ENCODE peak calls at places on chromosomes 16 and 17, in ten cellular contexts. One of them, this sample, is unnamed.
A peak's percentile ranks its signal among the peaks of the same experiment; 100 is the strongest.

GRCh38 chr16:14303182-14303618 is 232.1 kb downstream of the MRTFB start:
- DNase-seq in RPMI7951: no peak
- DNase-seq in GM23248: peak; percentile 60
- DNase-seq in mammary epithelial cell: peak; percentile 26
- DNase-seq in endothelial cell: no peak
- DNase-seq in HFFc6: no peak
- DNase-seq in T47D: peak; percentile 41
- DNase-seq in activated CD8-positive, alpha-beta memory T cell treated with anti-CD3 and anti-CD28 coated beads, Interleukin-2, amount 10 ng/mL, durations not matched to agents 7 days and 5 days: no peak
- DNase-seq in stimulated activated CD8-positive, alpha-beta memory T cell treated with anti-CD3 and anti-CD28 coated beads, Interleukin-4, amount 100 ng/mL, for 1 hour: no peak
- DNase-seq in IMR-90: peak; percentile 36
- DNase-seq in this sample: no peak

GRCh38 chr17:3892095-3892998 is 506 bp downstream of the CAMKK1 start:
- DNase-seq in stimulated activated CD8-positive, alpha-beta memory T cell treated with anti-CD3 and anti-CD28 coated beads, Interleukin-4, amount 100 ng/mL, for 1 hour: peak; percentile 48
- DNase-seq in RPMI7951: peak; percentile 74
- DNase-seq in endothelial cell: peak; percentile 58
- DNase-seq in GM23248: peak; percentile 86
- DNase-seq in HFFc6: peak; percentile 75
- DNase-seq in activated CD8-positive, alpha-beta memory T cell treated with anti-CD3 and anti-CD28 coated beads, Interleukin-2, amount 10 ng/mL, durations not matched to agents 7 days and 5 days: peak; percentile 81
- DNase-seq in T47D: peak; percentile 80
- DNase-seq in mammary epithelial cell: no peak
- DNase-seq in IMR-90: peak; percentile 66
- DNase-seq in this sample: peak; percentile 22

GRCh38 chr17:47837401-47838039 is 3.6 kb downstream of the SCRN2 start:
- DNase-seq in T47D: no peak
- DNase-seq in activated CD8-positive, alpha-beta memory T cell treated with anti-CD3 and anti-CD28 coated beads, Interleukin-2, amount 10 ng/mL, durations not matched to agents 7 days and 5 days: no peak
- DNase-seq in stimulated activated CD8-positive, alpha-beta memory T cell treated with anti-CD3 and anti-CD28 coated beads, Interleukin-4, amount 100 ng/mL, for 1 hour: no peak
- DNase-seq in IMR-90: peak; percentile 10
- DNase-seq in HFFc6: no peak
- DNase-seq in endothelial cell: no peak
- DNase-seq in GM23248: peak; percentile 35
- DNase-seq in RPMI7951: peak; percentile 70
- DNase-seq in mammary epithelial cell: peak; percentile 36
- DNase-seq in this sample: no peak

GRCh38 chr16:88337021-88337420 is 45.7 kb upstream of the ZNF469 start:
- DNase-seq in RPMI7951: peak; percentile 85
- DNase-seq in HFFc6: no peak
- DNase-seq in T47D: no peak
- DNase-seq in activated CD8-positive, alpha-beta memory T cell treated with anti-CD3 and anti-CD28 coated beads, Interleukin-2, amount 10 ng/mL, durations not matched to agents 7 days and 5 days: no peak
- DNase-seq in IMR-90: peak; percentile 10
- DNase-seq in stimulated activated CD8-positive, alpha-beta memory T cell treated with anti-CD3 and anti-CD28 coated beads, Interleukin-4, amount 100 ng/mL, for 1 hour: no peak
- DNase-seq in endothelial cell: no peak
- DNase-seq in GM23248: no peak
- DNase-seq in mammary epithelial cell: no peak
- DNase-seq in this sample: no peak

GRCh38 chr17:14744716-14745115 is 443.8 kb downstream of the HS3ST3B1 start:
- DNase-seq in stimulated activated CD8-positive, alpha-beta memory T cell treated with anti-CD3 and anti-CD28 coated beads, Interleukin-4, amount 100 ng/mL, for 1 hour: no peak
- DNase-seq in GM23248: peak; percentile 75
- DNase-seq in activated CD8-positive, alpha-beta memory T cell treated with anti-CD3 and anti-CD28 coated beads, Interleukin-2, amount 10 ng/mL, durations not matched to agents 7 days and 5 days: no peak
- DNase-seq in IMR-90: peak; percentile 40
- DNase-seq in T47D: no peak
- DNase-seq in mammary epithelial cell: no peak
- DNase-seq in endothelial cell: no peak
- DNase-seq in RPMI7951: peak; percentile 23
- DNase-seq in HFFc6: peak; percentile 35
- DNase-seq in this sample: no peak

GRCh38 chr17:79372470-79373238 is 238.2 kb downstream of the RBFOX3 start:
- DNase-seq in stimulated activated CD8-positive, alpha-beta memory T cell treated with anti-CD3 and anti-CD28 coated beads, Interleukin-4, amount 100 ng/mL, for 1 hour: no peak
- DNase-seq in GM23248: no peak
- DNase-seq in endothelial cell: no peak
- DNase-seq in mammary epithelial cell: no peak
- DNase-seq in RPMI7951: no peak
- DNase-seq in IMR-90: no peak
- DNase-seq in activated CD8-positive, alpha-beta memory T cell treated with anti-CD3 and anti-CD28 coated beads, Interleukin-2, amount 10 ng/mL, durations not matched to agents 7 days and 5 days: no peak
- DNase-seq in T47D: no peak
- DNase-seq in HFFc6: no peak
- DNase-seq in this sample: no peak

GRCh38 chr17:38761612-38762011 is 9.1 kb downstream of the PSMB3 start:
- DNase-seq in RPMI7951: no peak
- DNase-seq in activated CD8-positive, alpha-beta memory T cell treated with anti-CD3 and anti-CD28 coated beads, Interleukin-2, amount 10 ng/mL, durations not matched to agents 7 days and 5 days: peak; percentile 61
- DNase-seq in IMR-90: peak; percentile 32
- DNase-seq in endothelial cell: peak; percentile 63
- DNase-seq in HFFc6: peak; percentile 35
- DNase-seq in mammary epithelial cell: peak; percentile 7
- DNase-seq in T47D: peak; percentile 58
- DNase-seq in stimulated activated CD8-positive, alpha-beta memory T cell treated with anti-CD3 and anti-CD28 coated beads, Interleukin-4, amount 100 ng/mL, for 1 hour: no peak
- DNase-seq in GM23248: peak; percentile 48
- DNase-seq in this sample: no peak

GRCh38 chr17:72665841-72666518 is 426.5 kb downstream of the SLC39A11 start:
- DNase-seq in GM23248: peak; percentile 33
- DNase-seq in activated CD8-positive, alpha-beta memory T cell treated with anti-CD3 and anti-CD28 coated beads, Interleukin-2, amount 10 ng/mL, durations not matched to agents 7 days and 5 days: no peak
- DNase-seq in RPMI7951: peak; percentile 46
- DNase-seq in stimulated activated CD8-positive, alpha-beta memory T cell treated with anti-CD3 and anti-CD28 coated beads, Interleukin-4, amount 100 ng/mL, for 1 hour: no peak
- DNase-seq in endothelial cell: no peak
- DNase-seq in HFFc6: no peak
- DNase-seq in T47D: no peak
- DNase-seq in IMR-90: peak; percentile 44
- DNase-seq in mammary epithelial cell: no peak
- DNase-seq in this sample: no peak

GRCh38 chr17:49986396-49987289 is 8.4 kb downstream of the DLX3 start:
- DNase-seq in IMR-90: no peak
- DNase-seq in mammary epithelial cell: no peak
- DNase-seq in RPMI7951: no peak
- DNase-seq in endothelial cell: no peak
- DNase-seq in HFFc6: no peak
- DNase-seq in activated CD8-positive, alpha-beta memory T cell treated with anti-CD3 and anti-CD28 coated beads, Interleukin-2, amount 10 ng/mL, durations not matched to agents 7 days and 5 days: no peak
- DNase-seq in stimulated activated CD8-positive, alpha-beta memory T cell treated with anti-CD3 and anti-CD28 coated beads, Interleukin-4, amount 100 ng/mL, for 1 hour: no peak
- DNase-seq in T47D: no peak
- DNase-seq in GM23248: no peak
- DNase-seq in this sample: no peak

GRCh38 chr16:19744670-19745069 is 26.6 kb downstream of the IQCK start:
- DNase-seq in T47D: no peak
- DNase-seq in HFFc6: no peak
- DNase-seq in RPMI7951: no peak
- DNase-seq in mammary epithelial cell: no peak
- DNase-seq in endothelial cell: no peak
- DNase-seq in GM23248: no peak
- DNase-seq in stimulated activated CD8-positive, alpha-beta memory T cell treated with anti-CD3 and anti-CD28 coated beads, Interleukin-4, amount 100 ng/mL, for 1 hour: no peak
- DNase-seq in IMR-90: no peak
- DNase-seq in activated CD8-positive, alpha-beta memory T cell treated with anti-CD3 and anti-CD28 coated beads, Interleukin-2, amount 10 ng/mL, durations not matched to agents 7 days and 5 days: no peak
- DNase-seq in this sample: no peak

This sample was measured in substantia nigra.